ENCODE peak calls at places on chromosomes 11 and 22, in seven cellular contexts. V, Y, B, U, F, P and W are unnamed samples.
A peak's percentile ranks its signal among the peaks of the same experiment; 100 is the strongest.

GRCh38 chr11:32817181-32817842 is 12.4 kb upstream of the PRRG4 start:
- DNase-seq in V (peak; percentile 42), Y (peak; percentile 73), B (no peak), U (no peak), F (no peak), P (no peak), W (no peak)

GRCh38 chr11:90434858-90435257 is 212.0 kb upstream of the CHORDC1 start:
- DNase-seq in V (peak; percentile 16), Y (peak; percentile 56), B (no peak), U (no peak), F (no peak), P (no peak), W (peak; percentile 21)

GRCh38 chr22:24444729-24445466 is 17.5 kb downstream of the ADORA2A start:
- DNase-seq in V (no peak), Y (no peak), B (peak; percentile 35), U (no peak), F (no peak), P (no peak), W (no peak)

GRCh38 chr11:5605849-5606248 is 9.4 kb downstream of the TRIM6 start:
- DNase-seq in V (peak; percentile 85), Y (peak; percentile 59), B (no peak), U (no peak), F (no peak), P (no peak), W (peak; percentile 93)

GRCh38 chr11:95335989-95336388 is 105.0 kb upstream of the SESN3 start:
- DNase-seq in V (no peak), Y (no peak), B (no peak), U (no peak), F (peak; percentile 4), P (no peak), W (no peak)

GRCh38 chr11:19800162-19800561 is 87.5 kb downstream of the NAV2 start:
- DNase-seq in V (no peak), Y (no peak), B (no peak), U (no peak), F (peak; percentile 35), P (no peak), W (no peak)

GRCh38 chr11:1837171-1838076 is 1.4 kb upstream of the TNNI2 start:
- DNase-seq in V (no peak), Y (peak; percentile 33), B (peak; percentile 82), U (peak; percentile 81), F (peak; percentile 99), P (peak; percentile 78), W (no peak)

GRCh38 chr22:37563153-37564081 is 3.1 kb downstream of the CDC42EP1 start:
- DNase-seq in V (peak; percentile 95), Y (peak; percentile 92), B (no peak), U (peak; percentile 77), F (no peak), P (peak; percentile 91), W (peak; percentile 96)

GRCh38 chr11:119093951-119094815 is 7.5 kb downstream of the DPAGT1 start:
- DNase-seq in V (peak; percentile 39), Y (peak; percentile 39), B (no peak), U (peak; percentile 56), F (peak; percentile 60), P (peak; percentile 44), W (peak; percentile 18)

GRCh38 chr11:130282111-130282510 is 32.6 kb downstream of the ZBTB44 start:
- DNase-seq in V (no peak), Y (no peak), B (no peak), U (no peak), F (no peak), P (no peak), W (no peak)

GRCh38 chr11:76783901-76784813 is 1.0 kb downstream of the TSKU start:
- DNase-seq in V (peak; percentile 88), Y (peak; percentile 80), B (peak; percentile 95), U (peak; percentile 85), F (peak; percentile 99), P (peak; percentile 85), W (peak; percentile 63)

GRCh38 chr11:134412508-134413333 is 679 bp upstream of the B3GAT1 start:
- DNase-seq in V (no peak), Y (no peak), B (peak; percentile 60), U (peak; percentile 46), F (peak; percentile 91), P (no peak), W (no peak)
- H3K27me3 ChIP-seq in V (peaks cover 37% of the 10 kb centered on the region), Y (peaks cover 79% of the 10 kb centered on the region), B (no peaks in the 10 kb centered on the region), U (no peaks in the 10 kb centered on the region), F (peaks cover 25% of the 10 kb centered on the region), P (no peaks in the 10 kb centered on the region), W (peaks cover 35% of the 10 kb centered on the region)

GRCh38 chr11:96704847-96705246 is 315.0 kb downstream of the JRKL start:
- DNase-seq in V (no peak), Y (peak; percentile 22), B (no peak), U (no peak), F (no peak), P (no peak), W (no peak)

GRCh38 chr11:96708469-96708868 is 318.7 kb downstream of the JRKL start:
- DNase-seq in V (no peak), Y (no peak), B (no peak), U (no peak), F (no peak), P (no peak), W (no peak)

GRCh38 chr11:96706761-96707160 is 316.9 kb downstream of the JRKL start:
- DNase-seq in V (peak; percentile 20), Y (peak; percentile 13), B (no peak), U (no peak), F (no peak), P (no peak), W (no peak)

GRCh38 chr11:96707273-96707672 is 317.5 kb downstream of the JRKL start:
- DNase-seq in V (no peak), Y (no peak), B (no peak), U (no peak), F (no peak), P (no peak), W (no peak)
- H3K27me3 ChIP-seq in V (no peaks in the 10 kb centered on the region), Y (peaks cover 36% of the 10 kb centered on the region), B (no peaks in the 10 kb centered on the region), U (no peaks in the 10 kb centered on the region), F (no peaks in the 10 kb centered on the region), P (no peaks in the 10 kb centered on the region), W (no peaks in the 10 kb centered on the region)

GRCh38 chr22:43434601-43435311 is 22.9 kb downstream of the MPPED1 start:
- DNase-seq in V (no peak), Y (no peak), B (peak; percentile 14), U (no peak), F (no peak), P (no peak), W (no peak)

GRCh38 chr22:43431821-43432554 is 20.2 kb downstream of the MPPED1 start:
- DNase-seq in V (no peak), Y (no peak), B (no peak), U (no peak), F (no peak), P (no peak), W (no peak)

GRCh38 chr22:43433904-43434600 is 22.2 kb downstream of the MPPED1 start:
- DNase-seq in V (no peak), Y (no peak), B (peak; percentile 19), U (no peak), F (no peak), P (no peak), W (no peak)

GRCh38 chr22:43432883-43433415 is 21.1 kb downstream of the MPPED1 start:
- DNase-seq in V (no peak), Y (no peak), B (no peak), U (no peak), F (no peak), P (no peak), W (no peak)

DNA sequence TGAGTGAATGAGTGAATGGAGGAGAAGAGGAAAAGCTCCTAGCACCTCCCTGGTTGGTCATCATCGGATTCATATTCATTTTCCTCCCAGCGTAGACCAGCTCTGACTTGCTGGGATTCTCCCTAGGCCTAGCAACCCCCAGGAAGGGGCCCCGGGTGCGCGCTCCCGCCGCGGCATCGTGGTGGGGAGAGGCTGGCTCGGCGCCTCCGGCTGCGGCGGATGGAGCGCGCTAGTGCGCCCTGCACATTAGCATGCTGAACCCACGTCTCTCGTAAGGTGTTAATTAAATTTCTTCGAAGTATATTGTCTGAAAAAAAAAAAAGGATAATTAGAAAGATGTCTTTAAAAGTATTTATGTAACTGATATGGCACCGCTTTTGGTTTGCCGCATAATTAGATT is 21.6 kb downstream of the MPPED1 start:
- DNase-seq in V (no peak), Y (no peak), B (no peak), U (no peak), F (no peak), P (no peak), W (no peak)
- H3K27me3 ChIP-seq in V (peaks cover 10% of the 10 kb centered on the region), Y (peaks cover 15% of the 10 kb centered on the region), B (no peaks in the 10 kb centered on the region), U (no peaks in the 10 kb centered on the region), F (no peaks in the 10 kb centered on the region), P (no peaks in the 10 kb centered on the region), W (no peaks in the 10 kb centered on the region)

DNA sequence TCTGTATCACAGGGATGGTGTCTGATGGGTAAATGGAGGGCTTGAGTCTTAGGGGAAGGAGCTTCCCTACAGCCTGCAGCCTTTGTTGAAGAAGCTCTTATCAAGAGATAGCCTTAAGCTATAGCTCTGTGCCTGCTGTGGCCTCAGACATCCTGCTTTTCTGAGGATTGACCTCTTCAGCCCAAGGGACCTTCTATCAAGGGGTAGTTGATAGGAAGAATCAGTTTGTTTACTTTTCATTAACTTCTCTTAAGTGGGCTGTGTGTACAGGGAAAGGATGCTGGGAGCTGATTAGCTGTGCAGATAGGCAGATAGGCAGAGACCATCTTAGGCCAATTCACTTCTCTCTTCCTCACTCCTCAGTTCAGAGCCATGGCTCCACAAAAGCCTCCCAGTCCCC is 151.8 kb upstream of the CADM1 start:
- DNase-seq in V (no peak), Y (no peak), B (no peak), U (no peak), F (no peak), P (no peak), W (no peak)
- H3K27me3 ChIP-seq in V (no peaks in the 10 kb centered on the region), Y (no peaks in the 10 kb centered on the region), B (peaks cover 20% of the 10 kb centered on the region), U (no peaks in the 10 kb centered on the region), F (peaks cover 42% of the 10 kb centered on the region), P (no peaks in the 10 kb centered on the region), W (peaks cover 11% of the 10 kb centered on the region)

GRCh38 chr11:82763167-82763566 is 29.5 kb upstream of the FAM181B start:
- DNase-seq in V (no peak), Y (no peak), B (no peak), U (no peak), F (no peak), P (no peak), W (no peak)
- H3K27me3 ChIP-seq in V (no peaks in the 10 kb centered on the region), Y (peaks cover 23% of the 10 kb centered on the region), B (no peaks in the 10 kb centered on the region), U (no peaks in the 10 kb centered on the region), F (no peaks in the 10 kb centered on the region), P (no peaks in the 10 kb centered on the region), W (no peaks in the 10 kb centered on the region)

GRCh38 chr11:553083-553948 is 7.2 kb downstream of the LMNTD2 start:
- DNase-seq in V (no peak), Y (no peak), B (no peak), U (no peak), F (no peak), P (no peak), W (no peak)
- H3K27me3 ChIP-seq in V (peaks cover 8% of the 10 kb centered on the region), Y (peaks cover 6% of the 10 kb centered on the region), B (peaks cover 5% of the 10 kb centered on the region), U (peaks cover 3% of the 10 kb centered on the region), F (peaks cover 28% of the 10 kb centered on the region), P (peaks cover 27% of the 10 kb centered on the region), W (peaks cover 40% of the 10 kb centered on the region)

DNA sequence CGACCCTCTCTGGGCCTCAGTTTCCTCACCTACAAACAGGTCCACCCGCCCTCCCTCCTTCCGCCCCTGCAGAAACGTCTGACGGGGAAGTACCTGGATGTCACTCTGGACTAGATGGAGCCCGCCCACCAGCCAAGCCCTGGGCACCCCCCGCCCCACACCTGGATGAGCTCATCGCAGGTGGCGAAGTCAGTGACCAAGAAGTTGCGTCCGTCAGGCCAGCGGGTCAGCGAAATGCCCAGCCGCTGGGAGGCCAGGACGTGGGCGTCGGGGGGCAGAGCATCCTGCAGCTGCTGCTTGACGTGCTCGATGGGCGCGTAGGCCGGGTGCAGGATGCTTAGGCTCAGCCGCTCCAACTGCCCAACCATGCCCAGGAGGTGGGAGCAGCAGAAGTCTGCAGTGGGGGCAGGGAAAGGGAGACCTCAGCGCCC is 897 bp downstream of the PNPLA5 start:
- DNase-seq in V (peak; percentile 24), Y (no peak), B (peak; percentile 50), U (no peak), F (peak; percentile 76), P (no peak), W (no peak)
- H3K27me3 ChIP-seq in V (peaks cover 6% of the 10 kb centered on the region), Y (peaks cover 27% of the 10 kb centered on the region), B (no peaks in the 10 kb centered on the region), U (no peaks in the 10 kb centered on the region), F (peaks cover 24% of the 10 kb centered on the region), P (peaks cover 6% of the 10 kb centered on the region), W (peaks cover 35% of the 10 kb centered on the region)